ENCODE peak calls at places on chromosomes 12 and 14, in six cellular contexts. Q is NCI-H2029, V is cardiac fibroblast, L is NCI-H748 treated with DMSO at 0.1 percent for 48 hours, K is HL-60, B is A549. D is an unnamed sample.

GRCh38 chr12:13530966-13531365 is 334.4 kb downstream of the EMP1 start:
- DNase-seq in K (no peak), B (no peak), V (no peak), L (peak), Q (peak), D (no peak)

GRCh38 chr12:93682846-93683261 is 5.7 kb downstream of the CRADD start:
- DNase-seq in L (no peak), V (no peak), Q (no peak), K (no peak), B (no peak), D (no peak)

GRCh38 chr14:51867753-51868152 is 7.3 kb downstream of the GNG2 start:
- DNase-seq in Q (no peak), K (no peak), V (no peak), L (no peak), B (no peak), D (no peak)

GRCh38 chr12:14450479-14450878 is 85.0 kb downstream of the ATF7IP start:
- DNase-seq in V (no peak), B (no peak), K (no peak), Q (no peak), L (no peak), D (no peak)

GRCh38 chr14:67680121-67680602 is 5.7 kb upstream of the VTI1B start:
- DNase-seq in Q (no peak), V (peak), B (peak), K (no peak), L (no peak), D (no peak)

GRCh38 chr14:84969501-84969900 is 560.4 kb upstream of the FLRT2 start:
- DNase-seq in L (no peak), V (no peak), B (no peak), Q (no peak), K (no peak), D (no peak)

GRCh38 chr14:99274346-99275221 is 2.6 kb upstream of the BCL11B start:
- DNase-seq in V (peak), B (peak), K (peak), Q (peak), L (peak), D (peak)

GRCh38 chr12:65603428-65604351 is 220.6 kb upstream of the HMGA2 start:
- DNase-seq in K (no peak), Q (no peak), V (peak), L (no peak), B (peak), D (no peak)

GRCh38 chr12:53989227-53990113 is 4.5 kb downstream of the HOXC10 start:
- DNase-seq in V (peak), B (peak), L (peak), K (peak), Q (no peak), D (peak)

GRCh38 chr14:39755269-39755878 is 323.1 kb upstream of the FBXO33 start:
- DNase-seq in K (no peak), Q (no peak), L (no peak), V (no peak), B (no peak), D (no peak)

GRCh38 chr14:103549361-103550311 is 12.8 kb downstream of the BAG5 start:
- DNase-seq in Q (no peak), K (no peak), V (no peak), L (no peak), B (no peak), D (no peak)

GRCh38 chr12:109085590-109085989 is 7.7 kb downstream of the ALKBH2 start:
- DNase-seq in L (no peak), K (no peak), V (no peak), Q (no peak), B (no peak), D (no peak)

GRCh38 chr12:93894391-93895095 is 217.4 kb downstream of the CRADD start:
- DNase-seq in B (no peak), K (peak), Q (no peak), L (no peak), V (peak), D (no peak)

GRCh38 chr14:79783061-79783460 is 428.2 kb downstream of the DIO2 start:
- DNase-seq in B (no peak), L (no peak), K (no peak), Q (no peak), V (no peak), D (peak)

GRCh38 chr12:7091660-7092228 is 501 bp downstream of the C1R start:
- DNase-seq in L (no peak), B (no peak), Q (no peak), V (no peak), K (no peak), D (no peak)

GRCh38 chr12:55996715-55997534 is at the start of gene SUOX:
- DNase-seq in V (peak), B (peak), K (peak), L (peak), Q (peak), D (peak)

GRCh38 chr12:122963928-122964240 is 2.4 kb downstream of the ABCB9 start:
- DNase-seq in B (no peak), K (no peak), Q (peak), L (no peak), V (no peak), D (no peak)

GRCh38 chr12:114812858-114813761 is 129.1 kb upstream of the TBX3 start:
- DNase-seq in Q (peak), L (peak), B (peak), V (peak), K (no peak), D (peak)

GRCh38 chr12:29287622-29288021 is 93.3 kb downstream of the ERGIC2 start:
- DNase-seq in L (no peak), B (no peak), K (no peak), V (no peak), Q (no peak), D (no peak)

GRCh38 chr12:93592641-93593396 is 20.3 kb downstream of the SOCS2 start:
- DNase-seq in B (no peak), K (no peak), Q (no peak), L (no peak), V (peak), D (no peak)

GRCh38 chr12:401235-402126 is at the start of gene CCDC77:
- DNase-seq in K (peak), B (peak), L (no peak), Q (no peak), V (peak), D (no peak)

GRCh38 chr12:118925407-118926202 is 55.7 kb upstream of the SRRM4 start:
- DNase-seq in Q (no peak), B (no peak), V (no peak), K (no peak), L (no peak), D (no peak)

D was measured in NCI-H774.